ENCODE peak calls at places on chromosomes 16 and 17, in ten cellular contexts. One of them, this sample, is unnamed.
A peak's percentile ranks its signal among the peaks of the same experiment; 100 is the strongest.

GRCh38 chr16:84604477-84605013 is 13.3 kb downstream of the COTL1 start:
- DNase-seq in cardiac muscle cell: no peak
- DNase-seq in cardiac septum: no peak
- DNase-seq in CD4-positive, alpha-beta T cell: no peak
- DNase-seq in memory B cell: no peak
- DNase-seq in body of pancreas: no peak
- DNase-seq in naive thymus-derived CD4-positive, alpha-beta T cell: no peak
- DNase-seq in epithelial cell of prostate: no peak
- DNase-seq in COR-L47: no peak
- DNase-seq in effector memory CD4-positive, alpha-beta T cell: no peak
- DNase-seq in this sample: no peak

GRCh38 chr17:29143894-29144293 is 36.3 kb downstream of the MYO18A start:
- DNase-seq in effector memory CD4-positive, alpha-beta T cell: no peak
- DNase-seq in body of pancreas: no peak
- DNase-seq in CD4-positive, alpha-beta T cell: no peak
- DNase-seq in cardiac muscle cell: no peak
- DNase-seq in memory B cell: no peak
- DNase-seq in epithelial cell of prostate: no peak
- DNase-seq in cardiac septum: no peak
- DNase-seq in naive thymus-derived CD4-positive, alpha-beta T cell: no peak
- DNase-seq in COR-L47: peak; percentile 15
- DNase-seq in this sample: no peak

GRCh38 chr17:44903012-44903685 is 3.9 kb upstream of the EFTUD2 start:
- DNase-seq in cardiac septum: no peak
- DNase-seq in body of pancreas: no peak
- DNase-seq in effector memory CD4-positive, alpha-beta T cell: no peak
- DNase-seq in epithelial cell of prostate: no peak
- DNase-seq in naive thymus-derived CD4-positive, alpha-beta T cell: no peak
- DNase-seq in memory B cell: no peak
- DNase-seq in COR-L47: no peak
- DNase-seq in CD4-positive, alpha-beta T cell: no peak
- DNase-seq in cardiac muscle cell: no peak
- DNase-seq in this sample: no peak

GRCh38 chr16:49546059-49546458 is 172.5 kb downstream of the C16orf78 start:
- DNase-seq in COR-L47: no peak
- DNase-seq in cardiac muscle cell: no peak
- DNase-seq in naive thymus-derived CD4-positive, alpha-beta T cell: no peak
- DNase-seq in cardiac septum: no peak
- DNase-seq in epithelial cell of prostate: no peak
- DNase-seq in effector memory CD4-positive, alpha-beta T cell: no peak
- DNase-seq in memory B cell: no peak
- DNase-seq in body of pancreas: no peak
- DNase-seq in CD4-positive, alpha-beta T cell: no peak
- DNase-seq in this sample: no peak

GRCh38 chr17:17152385-17152784 is 53.7 kb downstream of the PLD6 start:
- DNase-seq in epithelial cell of prostate: no peak
- DNase-seq in body of pancreas: no peak
- DNase-seq in effector memory CD4-positive, alpha-beta T cell: no peak
- DNase-seq in naive thymus-derived CD4-positive, alpha-beta T cell: no peak
- DNase-seq in COR-L47: no peak
- DNase-seq in cardiac septum: peak; percentile 82
- DNase-seq in CD4-positive, alpha-beta T cell: no peak
- DNase-seq in cardiac muscle cell: peak; percentile 15
- DNase-seq in memory B cell: no peak
- DNase-seq in this sample: no peak

GRCh38 chr17:42285346-42286050 is 2.8 kb upstream of the STAT5A start:
- DNase-seq in effector memory CD4-positive, alpha-beta T cell: no peak
- DNase-seq in epithelial cell of prostate: no peak
- DNase-seq in cardiac septum: no peak
- DNase-seq in naive thymus-derived CD4-positive, alpha-beta T cell: no peak
- DNase-seq in memory B cell: no peak
- DNase-seq in cardiac muscle cell: no peak
- DNase-seq in CD4-positive, alpha-beta T cell: no peak
- DNase-seq in body of pancreas: peak; percentile 2
- DNase-seq in COR-L47: no peak
- DNase-seq in this sample: no peak

GRCh38 chr16:79754081-79754872 is 153.7 kb upstream of the MAF start:
- DNase-seq in naive thymus-derived CD4-positive, alpha-beta T cell: no peak
- DNase-seq in cardiac muscle cell: peak; percentile 87
- DNase-seq in effector memory CD4-positive, alpha-beta T cell: no peak
- DNase-seq in memory B cell: no peak
- DNase-seq in body of pancreas: no peak
- DNase-seq in CD4-positive, alpha-beta T cell: no peak
- DNase-seq in epithelial cell of prostate: no peak
- DNase-seq in cardiac septum: no peak
- DNase-seq in COR-L47: no peak
- DNase-seq in this sample: no peak

GRCh38 chr16:59039066-59039465 is 304.9 kb upstream of the GOT2 start:
- DNase-seq in cardiac septum: no peak
- DNase-seq in epithelial cell of prostate: no peak
- DNase-seq in memory B cell: no peak
- DNase-seq in effector memory CD4-positive, alpha-beta T cell: no peak
- DNase-seq in COR-L47: no peak
- DNase-seq in CD4-positive, alpha-beta T cell: no peak
- DNase-seq in naive thymus-derived CD4-positive, alpha-beta T cell: no peak
- DNase-seq in body of pancreas: no peak
- DNase-seq in cardiac muscle cell: no peak
- DNase-seq in this sample: no peak

GRCh38 chr16:30876867-30877266 is 17.0 kb downstream of the BCL7C start:
- DNase-seq in body of pancreas: no peak
- DNase-seq in COR-L47: no peak
- DNase-seq in CD4-positive, alpha-beta T cell: no peak
- DNase-seq in effector memory CD4-positive, alpha-beta T cell: no peak
- DNase-seq in cardiac muscle cell: no peak
- DNase-seq in memory B cell: no peak
- DNase-seq in cardiac septum: no peak
- DNase-seq in naive thymus-derived CD4-positive, alpha-beta T cell: no peak
- DNase-seq in epithelial cell of prostate: no peak
- DNase-seq in this sample: no peak